ENCODE peak calls at places on chromosomes 16 and 17, in ten cellular contexts. Z, A, E, B, D, V, Q, S, C and P are unnamed samples.

GRCh38 chr16:84379731-84380369 is 11.5 kb downstream of the ATP2C2 start:
- DNase-seq in Z (no peak), A (no peak), E (no peak), B (no peak), D (no peak), V (no peak), Q (no peak), S (no peak), C (no peak), P (no peak)

GRCh38 chr17:66682293-66682692 is 152.6 kb upstream of the CACNG5 start:
- DNase-seq in Z (no peak), A (no peak), E (no peak), B (no peak), D (no peak), V (peak; percentile 37), Q (peak; percentile 61), S (no peak), C (no peak), P (no peak)

GRCh38 chr17:75271955-75272847 is 1.2 kb upstream of the MIF4GD start:
- DNase-seq in Z (peak; percentile 54), A (no peak), E (no peak), B (no peak), D (no peak), V (no peak), Q (no peak), S (no peak), C (no peak), P (no peak)

GRCh38 chr16:84699147-84699711 is 571 bp upstream of the USP10 start:
- DNase-seq in Z (no peak), A (no peak), E (no peak), B (no peak), D (no peak), V (peak; percentile 8), Q (peak; percentile 46), S (no peak), C (peak; percentile 2), P (no peak)

GRCh38 chr17:77475012-77475976 is 334.5 kb downstream of the SEC14L1 start:
- DNase-seq in Z (no peak), A (peak; percentile 86), E (peak; percentile 64), B (no peak), D (no peak), V (no peak), Q (no peak), S (peak; percentile 75), C (no peak), P (peak; percentile 53)

GRCh38 chr17:79154446-79154845 is 79.8 kb downstream of the ENGASE start:
- DNase-seq in Z (no peak), A (no peak), E (no peak), B (no peak), D (no peak), V (no peak), Q (peak; percentile 53), S (no peak), C (no peak), P (no peak)

GRCh38 chr17:76683011-76683755 is 27.6 kb downstream of the MXRA7 start:
- DNase-seq in Z (no peak), A (no peak), E (no peak), B (no peak), D (no peak), V (no peak), Q (no peak), S (no peak), C (no peak), P (no peak)

GRCh38 chr17:7356072-7356549 is 1.2 kb downstream of the TMEM95 start:
- DNase-seq in Z (peak; percentile 86), A (peak; percentile 38), E (peak; percentile 74), B (peak; percentile 51), D (peak; percentile 76), V (peak; percentile 70), Q (peak; percentile 91), S (peak; percentile 81), C (peak; percentile 44), P (peak; percentile 90)

GRCh38 chr16:23842137-23842600 is 6.4 kb downstream of the PRKCB start:
- DNase-seq in Z (no peak), A (no peak), E (no peak), B (no peak), D (no peak), V (no peak), Q (no peak), S (no peak), C (no peak), P (no peak)

GRCh38 chr16:22195695-22196558 is 10.2 kb upstream of the EEF2K start:
- DNase-seq in Z (peak; percentile 80), A (peak; percentile 85), E (peak; percentile 82), B (peak; percentile 85), D (peak; percentile 95), V (peak; percentile 95), Q (peak; percentile 98), S (peak; percentile 84), C (peak; percentile 85), P (peak; percentile 92)

GRCh38 chr17:40617678-40618240 is 29.9 kb downstream of the SMARCE1 start:
- DNase-seq in Z (no peak), A (no peak), E (no peak), B (no peak), D (no peak), V (no peak), Q (no peak), S (no peak), C (no peak), P (no peak)

GRCh38 chr16:50204426-50205108 is 51.5 kb downstream of the TENT4B start:
- DNase-seq in Z (no peak), A (no peak), E (no peak), B (no peak), D (no peak), V (no peak), Q (no peak), S (no peak), C (no peak), P (no peak)

GRCh38 chr16:61432421-61432820 is 603.8 kb downstream of the CDH8 start:
- DNase-seq in Z (no peak), A (peak; percentile 36), E (no peak), B (no peak), D (no peak), V (no peak), Q (no peak), S (no peak), C (no peak), P (no peak)

GRCh38 chr17:79633154-79633553 is 22.3 kb upstream of the RBFOX3 start:
- DNase-seq in Z (no peak), A (no peak), E (no peak), B (no peak), D (no peak), V (no peak), Q (peak; percentile 22), S (no peak), C (no peak), P (no peak)

GRCh38 chr17:13160790-13161189 is 143.0 kb upstream of the ELAC2 start:
- DNase-seq in Z (no peak), A (no peak), E (no peak), B (no peak), D (no peak), V (no peak), Q (no peak), S (no peak), C (no peak), P (no peak)

GRCh38 chr17:64192588-64192987 is 62.6 kb upstream of the ERN1 start:
- DNase-seq in Z (no peak), A (no peak), E (no peak), B (no peak), D (no peak), V (no peak), Q (peak; percentile 78), S (no peak), C (no peak), P (no peak)

GRCh38 chr16:8720080-8720966 is 45.9 kb downstream of the ABAT start:
- DNase-seq in Z (no peak), A (no peak), E (no peak), B (peak; percentile 95), D (no peak), V (peak; percentile 45), Q (peak; percentile 61), S (no peak), C (no peak), P (peak; percentile 89)

GRCh38 chr17:3879591-3880417 is 13.0 kb downstream of the CAMKK1 start:
- DNase-seq in Z (no peak), A (no peak), E (no peak), B (no peak), D (no peak), V (no peak), Q (no peak), S (no peak), C (no peak), P (peak; percentile 68)

GRCh38 chr17:13027246-13027645 is 9.4 kb upstream of the ELAC2 start:
- DNase-seq in Z (no peak), A (no peak), E (no peak), B (no peak), D (no peak), V (no peak), Q (no peak), S (no peak), C (no peak), P (no peak)

GRCh38 chr16:88521674-88522073 is 48.5 kb upstream of the ZC3H18 start:
- DNase-seq in Z (no peak), A (no peak), E (no peak), B (no peak), D (no peak), V (no peak), Q (no peak), S (no peak), C (no peak), P (no peak)

GRCh38 chr17:66580178-66580577 is 254.7 kb upstream of the CACNG5 start:
- DNase-seq in Z (no peak), A (peak; percentile 47), E (no peak), B (no peak), D (peak; percentile 57), V (no peak), Q (no peak), S (no peak), C (no peak), P (peak; percentile 39)

GRCh38 chr17:39963826-39964225 is 1.0 kb downstream of the GSDMA start:
- DNase-seq in Z (no peak), A (no peak), E (no peak), B (no peak), D (no peak), V (no peak), Q (no peak), S (peak; percentile 46), C (no peak), P (no peak)

GRCh38 chr17:50672831-50673551 is 34.7 kb downstream of the ANKRD40 start:
- DNase-seq in Z (no peak), A (no peak), E (no peak), B (no peak), D (no peak), V (no peak), Q (no peak), S (no peak), C (no peak), P (no peak)

GRCh38 chr16:68636818-68637217 is 8.3 kb upstream of the CDH3 start:
- DNase-seq in Z (no peak), A (no peak), E (no peak), B (no peak), D (no peak), V (no peak), Q (no peak), S (no peak), C (no peak), P (no peak)

GRCh38 chr17:65455972-65456343 is 105.5 kb downstream of the AXIN2 start:
- DNase-seq in Z (no peak), A (no peak), E (no peak), B (no peak), D (no peak), V (no peak), Q (no peak), S (peak; percentile 9), C (no peak), P (peak; percentile 61)

GRCh38 chr16:89687092-89687940 is 827 bp downstream of the CDK10 start:
- DNase-seq in Z (peak; percentile 41), A (peak; percentile 57), E (no peak), B (peak; percentile 42), D (peak; percentile 87), V (no peak), Q (no peak), S (no peak), C (no peak), P (peak; percentile 91)